ENCODE peak calls at places on chromosomes 2 and 18, in five cellular contexts. B, T, F, V and N are unnamed samples. For H3K27me3, the result is how much of the 10 kb centered on the place peaks cover.

GRCh38 chr2:199869653-199870052 is 18.7 kb upstream of the FTCDNL1 start:
- DNase-seq in T (no peak), F (no peak), B (no peak), V (no peak), N (no peak)

GRCh38 chr2:230865766-230866703 is 1.3 kb downstream of the ITM2C start:
- DNase-seq in B (no peak), T (no peak), V (no peak), F (peak), N (peak)

GRCh38 chr2:105678346-105678745 is 66.4 kb upstream of the NCK2 start:
- DNase-seq in B (no peak), T (no peak), F (no peak), V (no peak), N (no peak)

GRCh38 chr2:141611981-141612380 is 518.8 kb downstream of the LRP1B start:
- DNase-seq in F (no peak), T (no peak), B (no peak), V (no peak), N (no peak)

GRCh38 chr18:42784612-42785011 is 330.9 kb downstream of the RIT2 start:
- DNase-seq in T (no peak), B (no peak), V (no peak), F (no peak), N (no peak)

GRCh38 chr2:27088644-27089043 is 2.1 kb downstream of the KHK start:
- DNase-seq in B (no peak), F (peak), V (no peak), T (no peak), N (no peak)

GRCh38 chr2:65431417-65432226 is 777 bp downstream of the SPRED2 start:
- DNase-seq in B (no peak), F (peak), T (peak), V (peak), N (peak)

GRCh38 chr2:181752301-181752700 is 72.0 kb upstream of the NEUROD1 start:
- DNase-seq in B (no peak), F (no peak), V (no peak), T (no peak), N (no peak)

GRCh38 chr2:14654733-14655346 is 22.3 kb downstream of the LRATD1 start:
- DNase-seq in V (no peak), T (no peak), B (no peak), F (no peak), N (no peak)

GRCh38 chr2:231222318-231223000 is 24.0 kb downstream of the ARMC9 start:
- DNase-seq in B (no peak), V (no peak), T (no peak), F (no peak), N (no peak)

GRCh38 chr18:49630246-49630699 is 68.4 kb downstream of the LIPG start:
- DNase-seq in V (no peak), F (no peak), B (no peak), T (no peak), N (no peak)

GRCh38 chr18:36942264-36942663 is 113.3 kb downstream of the KIAA1328 start:
- DNase-seq in F (no peak), V (no peak), T (no peak), B (peak), N (no peak)

GRCh38 chr2:28142403-28142802 is 250.3 kb upstream of the FOSL2 start:
- DNase-seq in T (no peak), B (no peak), F (no peak), V (no peak), N (no peak)

GRCh38 chr18:69858897-69859296 is 88.8 kb downstream of the CD226 start:
- DNase-seq in B (no peak), F (no peak), V (no peak), T (no peak), N (no peak)

GRCh38 chr18:59837586-59837985 is 62.2 kb upstream of the PMAIP1 start:
- DNase-seq in B (peak), V (no peak), T (no peak), F (no peak), N (no peak)

GRCh38 chr18:65988972-65989371 is 238.2 kb downstream of the CDH7 start:
- DNase-seq in V (no peak), B (no peak), T (no peak), F (no peak), N (no peak)

GRCh38 chr2:219612605-219613286 is 14.7 kb upstream of the SLC4A3 start:
- DNase-seq in T (no peak), B (no peak), F (no peak), V (no peak), N (peak)

GRCh38 chr2:11004206-11004605 is 92.5 kb downstream of the KCNF1 start:
- DNase-seq in V (no peak), F (no peak), B (no peak), T (no peak), N (no peak)

GRCh38 chr2:226615891-226616290 is 183.7 kb downstream of the IRS1 start:
- DNase-seq in B (no peak), V (no peak), T (no peak), F (no peak), N (no peak)

GRCh38 chr18:55629136-55629535 is 41.1 kb upstream of the TCF4 start:
- DNase-seq in B (no peak), T (no peak), F (no peak), V (no peak), N (no peak)

GRCh38 chr2:121519732-121520640 is 10.7 kb upstream of the RNU4ATAC start:
- DNase-seq in V (no peak), T (no peak), F (peak), B (no peak), N (no peak)

GRCh38 chr2:196381464-196381863 is 210.1 kb upstream of the STK17B start:
- DNase-seq in F (no peak), T (no peak), V (no peak), B (no peak), N (no peak)

GRCh38 chr2:24273598-24273997 is 86.7 kb downstream of the ITSN2 start:
- DNase-seq in T (no peak), V (no peak), F (no peak), B (no peak), N (no peak)

GRCh38 chr2:8121826-8122505 is 559.9 kb upstream of the ID2 start:
- DNase-seq in F (no peak), T (no peak), B (no peak), V (no peak), N (no peak)

GRCh38 chr2:207285451-207285771 is 119.7 kb upstream of the KLF7 start:
- DNase-seq in T (no peak), V (no peak), F (no peak), B (no peak), N (no peak)

GRCh38 chr18:41624461-41624860 is 330.6 kb upstream of the PIK3C3 start:
- DNase-seq in V (no peak), B (no peak), T (no peak), F (no peak), N (no peak)

GRCh38 chr2:148616696-148617095 is 27.9 kb upstream of the EPC2 start:
- DNase-seq in T (no peak), B (no peak), V (no peak), F (no peak), N (no peak)

GRCh38 chr18:3510896-3511295 is 60.9 kb downstream of the TGIF1 start:
- DNase-seq in F (no peak), B (no peak), V (no peak), T (no peak), N (no peak)

GRCh38 chr2:123495241-123495640 is 529.8 kb upstream of the CNTNAP5 start:
- DNase-seq in V (no peak), F (no peak), T (no peak), B (no peak), N (no peak)

GRCh38 chr2:136117391-136117841 is 533 bp downstream of the CXCR4 start:
- DNase-seq in F (peak), V (no peak), B (no peak), T (peak), N (no peak)

GRCh38 chr2:197191948-197192338 is 118.6 kb downstream of the ANKRD44 start:
- DNase-seq in T (no peak), B (no peak), F (no peak), V (no peak), N (no peak)

GRCh38 chr2:152336103-152336853 is 1.3 kb downstream of the FMNL2 start:
- DNase-seq in T (peak), V (peak), F (peak), B (no peak), N (peak)

GRCh38 chr2:189802396-189802912 is 18.2 kb downstream of the PMS1 start:
- DNase-seq in V (no peak), F (no peak), T (no peak), B (no peak), N (no peak)

GRCh38 chr2:86296947-86297346 is 40.5 kb downstream of the REEP1 start:
- DNase-seq in T (no peak), B (no peak), V (no peak), F (no peak), N (no peak)

GRCh38 chr18:48627216-48627615 is 88.4 kb downstream of the CTIF start:
- DNase-seq in T (no peak), V (no peak), B (no peak), F (no peak), N (no peak)

GRCh38 chr2:101559576-101559975 is 84.7 kb upstream of the RFX8 start:
- DNase-seq in T (peak), F (no peak), V (no peak), B (no peak), N (peak)

GRCh38 chr2:42859006-42859552 is 66.7 kb upstream of the HAAO start:
- DNase-seq in B (peak), F (no peak), V (peak), T (no peak), N (no peak)

GRCh38 chr2:116674188-116674587 is 1140.3 kb upstream of the DDX18 start:
- DNase-seq in V (no peak), T (no peak), B (no peak), F (no peak), N (no peak)

GRCh38 chr18:51513525-51513924 is 316.0 kb upstream of the MEX3C start:
- DNase-seq in F (no peak), V (no peak), B (no peak), T (no peak), N (no peak)
- H3K27me3 ChIP-seq in F (under half), V (under half), B (under half), T (under half), N (under half)

GRCh38 chr2:67329951-67330350 is 67.2 kb upstream of the ETAA1 start:
- DNase-seq in B (no peak), V (no peak), T (no peak), F (no peak), N (no peak)

GRCh38 chr2:67329513-67329912 is 67.6 kb upstream of the ETAA1 start:
- DNase-seq in T (no peak), F (no peak), B (no peak), V (no peak), N (no peak)
- H3K27me3 ChIP-seq in T (under half), F (under half), B (under half), V (under half), N (under half)

GRCh38 chr2:241036397-241036963 is 38.1 kb downstream of the SNED1 start:
- DNase-seq in V (peak), F (no peak), B (no peak), T (no peak), N (peak)
- H3K27me3 ChIP-seq in V (under half), F (under half), B (under half), T (under half), N (under half)

GRCh38 chr18:11458447-11458846 is 150.9 kb upstream of the SLC35G4 start:
- DNase-seq in B (no peak), V (no peak), F (no peak), T (no peak), N (no peak)

GRCh38 chr18:11454021-11454420 is 155.4 kb upstream of the SLC35G4 start:
- DNase-seq in T (no peak), F (no peak), V (no peak), B (no peak), N (no peak)
- H3K27me3 ChIP-seq in T (under half), F (under half), V (under half), B (under half), N (under half)

DNA sequence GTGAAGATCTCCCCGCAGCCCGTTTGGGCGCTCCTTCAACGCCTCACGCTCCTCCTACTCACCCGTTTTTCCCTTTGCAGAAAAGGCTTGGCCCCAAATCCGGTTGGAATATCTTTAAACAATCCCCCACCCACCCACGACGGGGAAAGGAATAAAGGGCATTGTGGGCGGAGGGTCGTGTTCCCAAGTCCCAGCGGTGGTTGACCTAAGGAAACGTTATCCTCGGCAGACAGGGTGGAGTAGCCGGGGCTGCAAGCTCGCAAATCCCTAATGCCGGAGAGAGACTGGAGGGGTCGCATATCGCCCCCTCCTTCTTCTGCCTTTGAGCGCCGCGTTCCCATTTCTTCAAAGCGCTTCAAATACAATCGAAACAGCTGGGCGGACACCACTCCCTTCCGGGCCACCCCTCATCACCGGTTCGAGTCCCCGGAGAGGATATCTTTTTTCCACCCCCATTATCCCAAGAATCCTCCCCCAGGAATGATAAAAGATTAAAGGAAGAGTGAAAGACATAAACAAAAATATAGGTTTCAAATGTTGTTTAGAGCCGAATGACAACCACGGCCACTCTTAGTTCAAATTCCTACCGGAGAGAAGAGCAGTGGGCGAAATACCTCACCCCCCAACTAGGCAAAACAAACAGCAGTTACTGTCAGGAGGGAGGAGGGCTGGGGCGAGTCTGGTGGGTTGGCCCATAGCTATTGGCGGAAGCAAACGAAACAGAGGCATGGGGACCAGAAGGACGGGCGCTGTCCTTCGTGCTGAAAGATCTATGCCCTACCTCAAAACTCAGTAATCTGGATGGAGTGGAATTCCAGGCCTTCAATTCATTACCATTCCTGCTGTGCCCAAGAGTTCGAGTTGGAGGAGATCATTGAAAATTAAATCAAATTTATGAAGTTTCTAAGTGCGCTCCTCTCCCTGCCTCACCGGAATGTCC is 2.8 kb upstream of the GAD1 start:
- DNase-seq in T (no peak), B (no peak), V (no peak), F (no peak), N (no peak)
- H3K27me3 ChIP-seq in T (under half), B (under half), V (under half), F (under half), N (half or more)